ENCODE peak calls at places on chromosome 3, in four cellular contexts. G is frontal cortex; C is stimulated activated CD4-positive, alpha-beta T cell treated with anti-CD3 and anti-CD28 coated beads, Interleukin-2, amount 100 ng/mL, for 4 hours; R is cardiac fibroblast. Y is an unnamed sample.
A peak's percentile ranks its signal among the peaks of the same experiment; 100 is the strongest.

GRCh38 chr3:32288819-32289218 is 50.3 kb downstream of the CMTM8 start:
- DNase-seq in G (no peak), R (no peak), C (no peak), Y (no peak)

GRCh38 chr3:159856496-159857098 is 132.0 kb upstream of the IL12A start:
- DNase-seq in C (no peak), R (no peak), G (no peak), Y (peak; percentile 54)

GRCh38 chr3:46270474-46270873 is 28.2 kb downstream of the CCR3 start:
- DNase-seq in R (no peak), C (no peak), G (no peak), Y (no peak)

GRCh38 chr3:101284757-101285156 is 35.6 kb downstream of the IMPG2 start:
- DNase-seq in R (no peak), C (no peak), G (no peak), Y (no peak)

GRCh38 chr3:138187296-138188012 is at the start of gene ARMC8:
- DNase-seq in R (no peak), G (no peak), C (peak; percentile 6), Y (peak; percentile 88)

GRCh38 chr3:42159706-42160472 is 68.7 kb downstream of the TRAK1 start:
- DNase-seq in R (peak; percentile 29), C (no peak), G (no peak), Y (peak; percentile 34)

GRCh38 chr3:128730521-128730920 is 4.5 kb downstream of the RAB7A start:
- DNase-seq in G (no peak), C (no peak), R (no peak), Y (no peak)

GRCh38 chr3:159947220-159947619 is 41.4 kb upstream of the IL12A start:
- DNase-seq in R (peak; percentile 69), G (no peak), C (no peak), Y (peak; percentile 42)

GRCh38 chr3:165852710-165853109 is 15.5 kb upstream of the BCHE start:
- DNase-seq in G (no peak), C (no peak), R (no peak), Y (peak; percentile 18)

GRCh38 chr3:8931342-8931741 is 31.9 kb downstream of the RAD18 start:
- DNase-seq in C (no peak), R (no peak), G (no peak), Y (no peak)

Y was measured in mesenchymal stem cell.